ENCODE peak calls at places on chromosome 12, in nine cellular contexts. One of them, this sample, is unnamed.

GRCh38 chr12:26011099-26011498 is 52.6 kb downstream of the RASSF8 start:
- DNase-seq in uterus: no peak
- DNase-seq in neuronal stem cell: no peak
- DNase-seq in tibial artery: no peak
- DNase-seq in upper lobe of right lung: no peak
- DNase-seq in mammary epithelial cell: peak; percentile 34
- DNase-seq in endodermal cell: no peak
- DNase-seq in keratinocyte: no peak
- DNase-seq in pancreas: no peak
- DNase-seq in this sample: no peak

GRCh38 chr12:124673881-124674617 is 106.6 kb upstream of the NCOR2 start:
- DNase-seq in uterus: no peak
- DNase-seq in neuronal stem cell: no peak
- DNase-seq in tibial artery: no peak
- DNase-seq in upper lobe of right lung: no peak
- DNase-seq in mammary epithelial cell: no peak
- DNase-seq in endodermal cell: no peak
- DNase-seq in keratinocyte: no peak
- DNase-seq in pancreas: no peak
- DNase-seq in this sample: no peak

GRCh38 chr12:132322206-132323132 is 6.9 kb downstream of the GALNT9 start:
- DNase-seq in uterus: no peak
- DNase-seq in neuronal stem cell: no peak
- DNase-seq in tibial artery: no peak
- DNase-seq in upper lobe of right lung: no peak
- DNase-seq in mammary epithelial cell: no peak
- DNase-seq in endodermal cell: no peak
- DNase-seq in keratinocyte: no peak
- DNase-seq in pancreas: no peak
- DNase-seq in this sample: no peak

GRCh38 chr12:56601503-56601902 is 28.6 kb downstream of the BAZ2A start:
- DNase-seq in uterus: no peak
- DNase-seq in neuronal stem cell: no peak
- DNase-seq in tibial artery: no peak
- DNase-seq in upper lobe of right lung: no peak
- DNase-seq in mammary epithelial cell: no peak
- DNase-seq in endodermal cell: peak; percentile 80
- DNase-seq in keratinocyte: no peak
- DNase-seq in pancreas: no peak
- DNase-seq in this sample: no peak

GRCh38 chr12:105580841-105581352 is 250.4 kb downstream of the C12orf75 start:
- DNase-seq in uterus: peak; percentile 30
- DNase-seq in neuronal stem cell: no peak
- DNase-seq in tibial artery: no peak
- DNase-seq in upper lobe of right lung: no peak
- DNase-seq in mammary epithelial cell: no peak
- DNase-seq in endodermal cell: no peak
- DNase-seq in keratinocyte: no peak
- DNase-seq in pancreas: no peak
- DNase-seq in this sample: no peak

GRCh38 chr12:124740691-124741137 is 123.0 kb downstream of the SCARB1 start:
- DNase-seq in uterus: no peak
- DNase-seq in neuronal stem cell: no peak
- DNase-seq in tibial artery: peak; percentile 84
- DNase-seq in upper lobe of right lung: no peak
- DNase-seq in mammary epithelial cell: peak; percentile 83
- DNase-seq in endodermal cell: peak; percentile 78
- DNase-seq in keratinocyte: no peak
- DNase-seq in pancreas: no peak
- DNase-seq in this sample: no peak

GRCh38 chr12:70756118-70756517 is 118.9 kb upstream of the PTPRB start:
- DNase-seq in uterus: no peak
- DNase-seq in neuronal stem cell: no peak
- DNase-seq in tibial artery: no peak
- DNase-seq in upper lobe of right lung: no peak
- DNase-seq in mammary epithelial cell: peak; percentile 73
- DNase-seq in endodermal cell: no peak
- DNase-seq in keratinocyte: no peak
- DNase-seq in pancreas: no peak
- DNase-seq in this sample: no peak

GRCh38 chr12:54991992-54992377 is 7.4 kb upstream of the TESPA1 start:
- DNase-seq in uterus: no peak
- DNase-seq in neuronal stem cell: no peak
- DNase-seq in tibial artery: no peak
- DNase-seq in upper lobe of right lung: no peak
- DNase-seq in mammary epithelial cell: no peak
- DNase-seq in endodermal cell: no peak
- DNase-seq in keratinocyte: no peak
- DNase-seq in pancreas: no peak
- DNase-seq in this sample: no peak

GRCh38 chr12:32115404-32116104 is 8.9 kb downstream of the BICD1 start:
- DNase-seq in uterus: peak; percentile 86
- DNase-seq in neuronal stem cell: no peak
- DNase-seq in tibial artery: peak; percentile 97
- DNase-seq in upper lobe of right lung: peak; percentile 67
- DNase-seq in mammary epithelial cell: peak; percentile 97
- DNase-seq in endodermal cell: peak; percentile 51
- DNase-seq in keratinocyte: peak; percentile 81
- DNase-seq in pancreas: peak; percentile 29
- DNase-seq in this sample: no peak

DNA sequence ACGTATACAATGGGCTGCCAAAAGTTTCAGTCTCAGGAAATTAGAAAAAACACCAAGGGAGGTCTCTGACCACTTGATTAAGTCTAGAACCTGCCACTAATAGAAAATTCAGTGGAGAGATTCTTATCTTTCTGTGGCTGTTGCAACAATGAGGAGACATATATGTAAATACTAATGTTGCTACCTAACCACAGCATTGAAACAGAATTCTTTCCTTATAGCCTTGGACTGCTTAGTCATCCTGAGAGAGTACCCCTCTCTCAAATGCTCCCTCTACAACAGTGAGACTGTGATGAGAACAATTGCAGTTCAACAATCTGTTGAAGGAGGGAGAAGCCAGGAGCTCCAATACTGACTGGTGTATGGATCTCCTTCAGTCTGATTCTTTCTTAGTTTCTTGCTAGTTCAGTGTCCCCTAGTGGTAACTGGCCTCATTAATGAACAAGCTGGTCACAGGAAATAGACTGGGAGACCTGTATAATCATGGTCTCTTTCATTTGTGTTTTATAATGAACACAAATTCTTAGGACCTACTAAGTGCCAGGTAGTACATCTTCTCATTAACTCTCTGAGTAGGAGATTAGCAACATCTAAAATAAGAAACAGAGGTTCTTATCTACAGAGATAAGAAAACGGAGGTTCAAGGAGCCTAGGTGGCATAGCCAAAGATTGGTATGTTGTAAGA is 164.5 kb downstream of the SLC38A4 start:
- DNase-seq in uterus: no peak
- DNase-seq in neuronal stem cell: peak; percentile 40
- DNase-seq in tibial artery: no peak
- DNase-seq in upper lobe of right lung: no peak
- DNase-seq in mammary epithelial cell: peak; percentile 75
- DNase-seq in endodermal cell: peak; percentile 58
- DNase-seq in keratinocyte: no peak
- DNase-seq in pancreas: peak; percentile 12
- DNase-seq in this sample: peak; percentile 12
- H3K4me1 ChIP-seq in uterus: no peaks in the 10 kb centered on the region
- H3K4me1 ChIP-seq in neuronal stem cell: peaks cover 8% of the 10 kb centered on the region
- H3K4me1 ChIP-seq in tibial artery: peaks cover 42% of the 10 kb centered on the region
- H3K4me1 ChIP-seq in upper lobe of right lung: peaks cover 16% of the 10 kb centered on the region
- H3K4me1 ChIP-seq in mammary epithelial cell: peaks cover 55% of the 10 kb centered on the region
- H3K4me1 ChIP-seq in endodermal cell: peaks cover 14% of the 10 kb centered on the region
- H3K4me1 ChIP-seq in keratinocyte: peaks cover 76% of the 10 kb centered on the region
- H3K4me1 ChIP-seq in pancreas: no peaks in the 10 kb centered on the region
- H3K4me1 ChIP-seq in this sample: peaks cover 13% of the 10 kb centered on the region

GRCh38 chr12:79895804-79896203 is 39.1 kb downstream of the PPP1R12A start:
- DNase-seq in uterus: no peak
- DNase-seq in neuronal stem cell: no peak
- DNase-seq in tibial artery: no peak
- DNase-seq in upper lobe of right lung: no peak
- DNase-seq in mammary epithelial cell: no peak
- DNase-seq in endodermal cell: no peak
- DNase-seq in keratinocyte: no peak
- DNase-seq in pancreas: no peak
- DNase-seq in this sample: no peak

GRCh38 chr12:79895041-79895440 is 39.9 kb downstream of the PPP1R12A start:
- DNase-seq in uterus: no peak
- DNase-seq in neuronal stem cell: no peak
- DNase-seq in tibial artery: no peak
- DNase-seq in upper lobe of right lung: no peak
- DNase-seq in mammary epithelial cell: no peak
- DNase-seq in endodermal cell: no peak
- DNase-seq in keratinocyte: no peak
- DNase-seq in pancreas: no peak
- DNase-seq in this sample: no peak

GRCh38 chr12:79887912-79888311 is 47.0 kb downstream of the PPP1R12A start:
- DNase-seq in uterus: no peak
- DNase-seq in neuronal stem cell: no peak
- DNase-seq in tibial artery: no peak
- DNase-seq in upper lobe of right lung: no peak
- DNase-seq in mammary epithelial cell: no peak
- DNase-seq in endodermal cell: no peak
- DNase-seq in keratinocyte: no peak
- DNase-seq in pancreas: no peak
- DNase-seq in this sample: no peak

GRCh38 chr12:79886917-79887519 is 47.9 kb downstream of the PPP1R12A start:
- DNase-seq in uterus: no peak
- DNase-seq in neuronal stem cell: no peak
- DNase-seq in tibial artery: no peak
- DNase-seq in upper lobe of right lung: no peak
- DNase-seq in mammary epithelial cell: peak; percentile 41
- DNase-seq in endodermal cell: no peak
- DNase-seq in keratinocyte: peak; percentile 23
- DNase-seq in pancreas: no peak
- DNase-seq in this sample: no peak

GRCh38 chr12:79891506-79892162 is 43.3 kb downstream of the PPP1R12A start:
- DNase-seq in uterus: no peak
- DNase-seq in neuronal stem cell: no peak
- DNase-seq in tibial artery: no peak
- DNase-seq in upper lobe of right lung: no peak
- DNase-seq in mammary epithelial cell: no peak
- DNase-seq in endodermal cell: no peak
- DNase-seq in keratinocyte: no peak
- DNase-seq in pancreas: no peak
- DNase-seq in this sample: no peak
- H3K4me1 ChIP-seq in uterus: no peaks in the 10 kb centered on the region
- H3K4me1 ChIP-seq in neuronal stem cell: no peaks in the 10 kb centered on the region
- H3K4me1 ChIP-seq in tibial artery: peaks cover 42% of the 10 kb centered on the region
- H3K4me1 ChIP-seq in upper lobe of right lung: peaks cover 19% of the 10 kb centered on the region
- H3K4me1 ChIP-seq in mammary epithelial cell: peaks cover 8% of the 10 kb centered on the region
- H3K4me1 ChIP-seq in endodermal cell: no peaks in the 10 kb centered on the region
- H3K4me1 ChIP-seq in keratinocyte: peaks cover 2% of the 10 kb centered on the region
- H3K4me1 ChIP-seq in pancreas: peaks cover 13% of the 10 kb centered on the region
- H3K4me1 ChIP-seq in this sample: peaks cover 2% of the 10 kb centered on the region

DNA sequence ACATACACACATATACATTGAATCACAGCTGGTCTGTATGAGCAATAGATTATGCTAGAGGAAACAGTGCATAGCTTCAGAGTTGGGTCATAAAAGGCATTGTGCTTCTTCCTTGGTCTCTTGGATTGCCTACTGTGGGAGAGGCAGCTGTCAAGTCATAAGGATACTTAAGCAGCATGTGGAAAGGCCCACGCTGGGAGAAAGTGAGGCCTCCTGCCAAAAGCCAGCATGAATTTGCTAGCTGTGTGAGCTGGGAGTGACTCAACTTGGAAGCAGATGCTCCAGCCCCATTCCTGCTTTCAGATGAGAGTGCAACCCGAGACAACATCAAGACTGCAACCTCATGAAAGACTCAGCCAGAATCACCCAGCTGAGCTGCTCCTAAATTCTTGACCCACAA is 311.9 kb upstream of the TBX3 start:
- DNase-seq in uterus: no peak
- DNase-seq in neuronal stem cell: no peak
- DNase-seq in tibial artery: no peak
- DNase-seq in upper lobe of right lung: no peak
- DNase-seq in mammary epithelial cell: peak; percentile 41
- DNase-seq in endodermal cell: no peak
- DNase-seq in keratinocyte: no peak
- DNase-seq in pancreas: no peak
- DNase-seq in this sample: no peak
- H3K4me1 ChIP-seq in uterus: no peaks in the 10 kb centered on the region
- H3K4me1 ChIP-seq in neuronal stem cell: peaks cover 2% of the 10 kb centered on the region
- H3K4me1 ChIP-seq in tibial artery: no peaks in the 10 kb centered on the region
- H3K4me1 ChIP-seq in upper lobe of right lung: no peaks in the 10 kb centered on the region
- H3K4me1 ChIP-seq in mammary epithelial cell: peaks cover 7% of the 10 kb centered on the region
- H3K4me1 ChIP-seq in endodermal cell: no peaks in the 10 kb centered on the region
- H3K4me1 ChIP-seq in keratinocyte: no peaks in the 10 kb centered on the region
- H3K4me1 ChIP-seq in pancreas: no peaks in the 10 kb centered on the region
- H3K4me1 ChIP-seq in this sample: no peaks in the 10 kb centered on the region

GRCh38 chr12:1716911-1717310 is 26.0 kb downstream of the ADIPOR2 start:
- DNase-seq in uterus: no peak
- DNase-seq in neuronal stem cell: no peak
- DNase-seq in tibial artery: no peak
- DNase-seq in upper lobe of right lung: no peak
- DNase-seq in mammary epithelial cell: no peak
- DNase-seq in endodermal cell: no peak
- DNase-seq in keratinocyte: no peak
- DNase-seq in pancreas: no peak
- DNase-seq in this sample: no peak

GRCh38 chr12:1716215-1716862 is 25.5 kb downstream of the ADIPOR2 start:
- DNase-seq in uterus: no peak
- DNase-seq in neuronal stem cell: no peak
- DNase-seq in tibial artery: no peak
- DNase-seq in upper lobe of right lung: no peak
- DNase-seq in mammary epithelial cell: no peak
- DNase-seq in endodermal cell: no peak
- DNase-seq in keratinocyte: no peak
- DNase-seq in pancreas: no peak
- DNase-seq in this sample: no peak

GRCh38 chr12:1724250-1724649 is 33.4 kb downstream of the ADIPOR2 start:
- DNase-seq in uterus: no peak
- DNase-seq in neuronal stem cell: no peak
- DNase-seq in tibial artery: no peak
- DNase-seq in upper lobe of right lung: no peak
- DNase-seq in mammary epithelial cell: no peak
- DNase-seq in endodermal cell: no peak
- DNase-seq in keratinocyte: no peak
- DNase-seq in pancreas: no peak
- DNase-seq in this sample: no peak

GRCh38 chr12:1720494-1720893 is 29.6 kb downstream of the ADIPOR2 start:
- DNase-seq in uterus: no peak
- DNase-seq in neuronal stem cell: no peak
- DNase-seq in tibial artery: no peak
- DNase-seq in upper lobe of right lung: no peak
- DNase-seq in mammary epithelial cell: no peak
- DNase-seq in endodermal cell: no peak
- DNase-seq in keratinocyte: no peak
- DNase-seq in pancreas: no peak
- DNase-seq in this sample: no peak

DNA sequence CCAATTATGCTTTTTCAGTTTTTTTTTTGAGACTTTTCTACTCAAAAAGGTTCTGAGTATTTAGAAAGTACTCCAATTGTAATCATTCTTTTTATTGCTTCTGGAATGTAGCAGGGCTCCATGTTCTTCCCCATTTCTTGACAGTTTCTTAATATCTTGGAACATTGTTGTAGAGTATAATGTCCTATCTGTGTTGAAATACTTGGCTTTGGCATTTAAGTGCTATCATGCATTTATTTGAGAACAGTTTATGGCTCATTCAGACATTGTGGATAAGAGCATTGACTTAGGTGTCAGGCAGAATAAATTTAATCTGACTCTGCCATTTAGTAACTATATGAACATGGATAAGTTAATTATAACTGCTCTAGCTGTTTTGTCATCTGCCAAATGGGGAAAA is 28.3 kb downstream of the ADIPOR2 start:
- DNase-seq in uterus: no peak
- DNase-seq in neuronal stem cell: no peak
- DNase-seq in tibial artery: no peak
- DNase-seq in upper lobe of right lung: no peak
- DNase-seq in mammary epithelial cell: no peak
- DNase-seq in endodermal cell: no peak
- DNase-seq in keratinocyte: no peak
- DNase-seq in pancreas: no peak
- DNase-seq in this sample: no peak
- H3K4me1 ChIP-seq in uterus: peaks cover 6% of the 10 kb centered on the region
- H3K4me1 ChIP-seq in neuronal stem cell: no peaks in the 10 kb centered on the region
- H3K4me1 ChIP-seq in tibial artery: peaks cover 12% of the 10 kb centered on the region
- H3K4me1 ChIP-seq in upper lobe of right lung: peaks cover 36% of the 10 kb centered on the region
- H3K4me1 ChIP-seq in mammary epithelial cell: no peaks in the 10 kb centered on the region
- H3K4me1 ChIP-seq in endodermal cell: no peaks in the 10 kb centered on the region
- H3K4me1 ChIP-seq in keratinocyte: no peaks in the 10 kb centered on the region
- H3K4me1 ChIP-seq in pancreas: peaks cover 33% of the 10 kb centered on the region
- H3K4me1 ChIP-seq in this sample: no peaks in the 10 kb centered on the region